ENCODE peak calls at places on chromosomes 13 and 19, in nine cellular contexts. G, U, V, A, N, F, Q, L and I are unnamed samples.

GRCh38 chr13:72727417-72728289 is at the start of the genes BORA and MZT1:
- DNase-seq in Q (peak; percentile 98), F (peak; percentile 93), N (peak; percentile 94), A (peak; percentile 96), G (peak; percentile 97), U (peak; percentile 96), L (peak; percentile 99), V (peak; percentile 85), I (peak; percentile 95)

GRCh38 chr13:41909524-41909923 is 51.4 kb downstream of the VWA8 start:
- DNase-seq in U (no peak), F (no peak), G (no peak), V (no peak), A (no peak), Q (no peak), L (no peak), N (no peak), I (no peak)

GRCh38 chr13:107886118-107886517 is 329.2 kb downstream of the LIG4 start:
- DNase-seq in Q (no peak), N (no peak), F (no peak), A (no peak), U (no peak), V (no peak), G (no peak), L (no peak), I (no peak)

GRCh38 chr13:112249644-112250610 is 126.2 kb upstream of the SPACA7 start:
- DNase-seq in N (no peak), G (no peak), V (no peak), F (no peak), L (peak; percentile 52), A (no peak), U (no peak), Q (no peak), I (no peak)

GRCh38 chr19:590396-590745 is 690 bp downstream of the HCN2 start:
- DNase-seq in V (no peak), L (peak; percentile 84), Q (no peak), N (no peak), U (no peak), A (no peak), F (no peak), G (no peak), I (no peak)

GRCh38 chr19:18128805-18129204 is 24.2 kb upstream of the PIK3R2 start:
- DNase-seq in L (no peak), G (no peak), V (no peak), F (no peak), U (no peak), Q (no peak), N (no peak), A (no peak), I (no peak)

GRCh38 chr13:44364019-44364418 is 9.6 kb upstream of the SERP2 start:
- DNase-seq in G (no peak), A (no peak), F (no peak), U (no peak), Q (no peak), L (no peak), V (no peak), N (peak; percentile 31), I (no peak)

GRCh38 chr19:54458648-54459281 is 4.8 kb downstream of the LENG9 start:
- DNase-seq in V (peak; percentile 9), A (no peak), F (no peak), N (no peak), G (no peak), U (no peak), L (peak; percentile 79), Q (no peak), I (no peak)

GRCh38 chr13:81714513-81714912 is 1373.6 kb upstream of the SPRY2 start:
- DNase-seq in Q (no peak), G (no peak), L (no peak), U (no peak), F (no peak), V (no peak), N (no peak), A (peak; percentile 37), I (no peak)

GRCh38 chr19:7970716-7971448 is 27.4 kb upstream of the TIMM44 start:
- DNase-seq in Q (no peak), N (peak; percentile 47), L (no peak), V (peak; percentile 54), A (peak; percentile 94), U (no peak), G (peak; percentile 18), F (no peak), I (peak; percentile 30)

GRCh38 chr13:70188567-70188966 is 80.3 kb upstream of the KLHL1 start:
- DNase-seq in A (no peak), U (no peak), V (no peak), N (no peak), F (no peak), Q (no peak), G (no peak), L (no peak), I (no peak)

GRCh38 chr13:24627090-24627714 is 53.0 kb upstream of the ATP12A start:
- DNase-seq in A (peak; percentile 90), Q (no peak), G (no peak), U (no peak), F (no peak), N (peak; percentile 18), L (peak; percentile 85), V (peak; percentile 70), I (peak; percentile 24)

GRCh38 chr13:108961542-108962125 is 332.2 kb downstream of the MYO16 start:
- DNase-seq in V (peak; percentile 42), G (no peak), F (no peak), A (peak; percentile 75), L (no peak), U (peak; percentile 85), Q (peak; percentile 24), N (peak; percentile 43), I (no peak)

GRCh38 chr13:47679391-47679790 is 321.7 kb downstream of the SUCLA2 start:
- DNase-seq in G (no peak), U (no peak), N (no peak), V (no peak), F (no peak), A (no peak), L (no peak), Q (no peak), I (no peak)

GRCh38 chr13:75792526-75793187 is 156.5 kb downstream of the LMO7 start:
- DNase-seq in F (no peak), N (peak; percentile 95), V (no peak), A (no peak), G (peak; percentile 27), L (no peak), U (no peak), Q (no peak), I (no peak)

GRCh38 chr19:46232029-46232428 is 2.5 kb downstream of the IGFL1 start:
- DNase-seq in Q (no peak), L (no peak), N (no peak), G (no peak), U (no peak), A (no peak), F (peak; percentile 57), V (no peak), I (peak; percentile 45)

DNA sequence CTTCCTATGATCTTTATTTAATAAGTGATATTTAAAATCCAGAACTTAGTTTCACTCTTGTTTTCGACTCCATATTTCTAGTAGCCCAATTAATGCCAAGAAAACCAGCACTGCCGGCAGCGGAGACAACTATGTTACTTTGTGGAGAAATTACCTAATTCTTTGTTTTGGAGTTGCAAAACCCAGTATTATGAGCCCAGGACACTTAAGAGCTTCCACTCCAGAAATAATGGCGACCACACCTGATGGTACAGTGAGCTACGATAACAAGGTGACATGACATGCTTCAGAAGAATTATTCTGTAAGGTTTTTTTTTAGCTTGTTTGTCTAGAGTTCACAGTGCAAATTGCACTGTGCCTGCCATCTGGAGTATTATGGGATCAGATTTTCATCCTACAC is 136.4 kb downstream of the ZAR1L start:
- DNase-seq in N (no peak), G (no peak), L (no peak), U (no peak), F (no peak), V (no peak), Q (no peak), A (no peak), I (no peak)
- TF ChIP-seq POLR2AphosphoS5 in N (no peak), G (no peak), L (no peak), U (no peak), F (no peak), V (no peak), Q (no peak), A (no peak), I (no peak)

DNA sequence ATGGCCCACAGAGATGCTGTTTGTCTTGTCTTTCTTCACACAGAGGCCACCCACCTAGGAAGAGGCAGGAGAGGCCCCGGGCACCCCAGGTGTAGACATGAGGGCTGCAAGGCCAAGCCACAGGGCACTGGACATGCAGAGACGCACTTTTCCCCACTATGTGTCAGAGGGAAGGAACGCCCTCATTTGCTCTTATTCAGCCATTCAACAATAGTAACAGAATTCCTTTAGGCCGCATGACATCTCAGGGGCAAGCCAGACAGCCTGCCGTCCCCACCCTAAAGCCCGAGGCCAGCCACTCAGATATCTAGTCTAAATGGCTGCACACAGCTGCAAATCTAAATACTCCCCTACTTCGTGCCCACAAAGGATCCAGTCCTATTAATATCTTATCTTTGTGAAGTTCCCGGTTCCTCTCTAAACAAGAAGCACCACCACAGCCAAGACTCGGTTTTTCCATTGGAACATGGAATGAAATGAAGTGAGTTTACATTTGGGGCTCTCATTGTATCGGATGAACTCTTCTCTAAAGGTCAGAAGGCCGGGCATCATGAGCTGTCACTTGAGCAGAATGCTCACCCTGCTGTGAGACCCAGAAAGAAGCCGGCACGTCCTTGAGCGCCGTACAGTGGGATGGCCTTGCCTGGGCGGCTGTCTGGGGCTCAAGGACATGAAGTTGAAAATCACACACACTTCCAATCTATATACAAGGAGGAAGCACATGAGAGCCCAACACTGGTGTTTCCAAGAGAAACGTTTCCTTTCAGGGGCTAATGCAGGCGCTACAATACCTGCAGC is 19.7 kb downstream of the COL4A1 start:
- DNase-seq in L (no peak), U (no peak), F (no peak), Q (no peak), A (no peak), G (no peak), V (no peak), N (no peak), I (no peak)
- TF ChIP-seq POLR2AphosphoS5 in L (no peak), U (no peak), F (no peak), Q (no peak), A (no peak), G (no peak), V (no peak), N (no peak), I (no peak)

DNA sequence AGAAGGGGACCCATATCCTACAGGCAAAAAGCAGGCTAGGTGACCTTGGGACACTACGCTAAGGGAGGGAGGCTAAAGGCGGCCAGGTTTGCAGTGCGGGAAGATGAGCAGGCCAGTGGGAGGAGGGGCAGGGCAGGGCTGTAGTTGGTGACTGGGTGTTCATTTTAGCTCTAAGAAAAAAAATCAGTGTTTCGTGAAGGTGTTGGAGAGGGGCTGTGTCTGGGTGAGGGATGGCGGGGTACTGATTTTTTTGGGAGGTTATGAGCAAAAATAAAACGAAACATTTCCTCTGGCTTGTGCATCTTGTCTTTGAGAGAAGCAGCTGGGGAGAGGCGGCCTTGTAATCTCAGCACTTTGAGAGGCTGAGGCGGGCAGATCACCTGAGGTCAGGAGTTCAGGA is 4.3 kb upstream of the NUP62 start:
- DNase-seq in Q (no peak), U (no peak), A (no peak), F (no peak), L (no peak), N (no peak), V (no peak), G (no peak), I (no peak)
- TF ChIP-seq POLR2AphosphoS5 in Q (peak; percentile 85), U (no peak), A (peak; percentile 13), F (no peak), L (no peak), N (no peak), V (no peak), G (no peak), I (no peak)

GRCh38 chr19:41959056-41960053 is at the start of gene RABAC1:
- DNase-seq in V (peak; percentile 92), Q (peak; percentile 36), U (peak; percentile 52), F (peak; percentile 88), L (peak; percentile 97), N (peak; percentile 83), A (peak; percentile 99), G (peak; percentile 93), I (peak; percentile 89)
- TF ChIP-seq POLR2AphosphoS5 in V (no peak), Q (no peak), U (peak; percentile 32), F (peak; percentile 91), L (peak; percentile 60), N (peak; percentile 49), A (peak; percentile 70), G (peak; percentile 56), I (peak; percentile 20)